ENCODE peak calls at places on chromosomes 13 and 19, in seven cellular contexts. I, G, U, H, E, Z and R are unnamed samples.

GRCh38 chr19:11479470-11480080 is 1.3 kb downstream of the ELAVL3 start:
- DNase-seq in I (no peak), G (peak), U (peak), H (no peak), E (no peak), Z (no peak), R (peak)

GRCh38 chr13:109778102-109778542 is 8.3 kb downstream of the IRS2 start:
- DNase-seq in I (no peak), G (no peak), U (no peak), H (peak), E (no peak), Z (no peak), R (no peak)

GRCh38 chr19:5156231-5156986 is 184.2 kb downstream of the PTPRS start:
- DNase-seq in I (no peak), G (no peak), U (no peak), H (no peak), E (no peak), Z (no peak), R (peak)

GRCh38 chr19:15563325-15563794 is 51.7 kb upstream of the CYP4F8 start:
- DNase-seq in I (no peak), G (peak), U (no peak), H (no peak), E (no peak), Z (no peak), R (no peak)

GRCh38 chr19:40836754-40837429 is 13.4 kb downstream of the CYP2A6 start:
- DNase-seq in I (no peak), G (no peak), U (no peak), H (no peak), E (no peak), Z (no peak), R (no peak)

GRCh38 chr13:19596960-19597361 is 35.6 kb upstream of the TPTE2 start:
- DNase-seq in I (no peak), G (peak), U (no peak), H (peak), E (peak), Z (no peak), R (no peak)

GRCh38 chr19:51803965-51804364 is 9.0 kb downstream of the FPR3 start:
- DNase-seq in I (no peak), G (peak), U (no peak), H (no peak), E (no peak), Z (no peak), R (no peak)

GRCh38 chr13:33284916-33285315 is 639 bp downstream of the STARD13 start:
- DNase-seq in I (no peak), G (peak), U (no peak), H (no peak), E (no peak), Z (no peak), R (peak)

GRCh38 chr13:40221460-40222201 is 444.8 kb downstream of the FOXO1 start:
- DNase-seq in I (no peak), G (peak), U (no peak), H (no peak), E (no peak), Z (no peak), R (no peak)

GRCh38 chr13:33355470-33355869 is 69.9 kb upstream of the STARD13 start:
- DNase-seq in I (no peak), G (peak), U (no peak), H (peak), E (no peak), Z (no peak), R (no peak)

GRCh38 chr13:62697702-62698101 is 1282.1 kb upstream of the PCDH20 start:
- DNase-seq in I (no peak), G (no peak), U (no peak), H (no peak), E (no peak), Z (no peak), R (peak)

GRCh38 chr13:23771966-23772365 is 117.2 kb downstream of the MIPEP start:
- DNase-seq in I (no peak), G (no peak), U (no peak), H (no peak), E (no peak), Z (no peak), R (no peak)

GRCh38 chr13:41130356-41130755 is 2.2 kb downstream of the KBTBD6 start:
- DNase-seq in I (no peak), G (no peak), U (no peak), H (peak), E (no peak), Z (no peak), R (no peak)

GRCh38 chr13:32585625-32586021 is 629 bp upstream of the PDS5B start:
- DNase-seq in I (no peak), G (no peak), U (no peak), H (no peak), E (no peak), Z (no peak), R (no peak)

GRCh38 chr13:68025604-68026003 is 795.5 kb upstream of the PCDH9 start:
- DNase-seq in I (no peak), G (no peak), U (no peak), H (no peak), E (no peak), Z (no peak), R (no peak)

GRCh38 chr13:99386911-99387788 is 80.0 kb upstream of the GPR183 start:
- DNase-seq in I (peak), G (peak), U (no peak), H (no peak), E (peak), Z (no peak), R (no peak)

GRCh38 chr19:48396010-48396870 is 2.8 kb downstream of the GRIN2D start:
- DNase-seq in I (no peak), G (no peak), U (no peak), H (no peak), E (no peak), Z (no peak), R (peak)

GRCh38 chr19:44723952-44724319 is 24.6 kb upstream of the BCL3 start:
- DNase-seq in I (peak), G (peak), U (peak), H (peak), E (peak), Z (peak), R (peak)

GRCh38 chr19:18586311-18586710 is 2.3 kb upstream of the REX1BD start:
- DNase-seq in I (no peak), G (no peak), U (no peak), H (no peak), E (no peak), Z (no peak), R (no peak)

GRCh38 chr13:108276060-108276459 is 6.5 kb downstream of the TNFSF13B start:
- DNase-seq in I (no peak), G (peak), U (no peak), H (no peak), E (no peak), Z (no peak), R (no peak)

GRCh38 chr19:30719189-30719990 is 347.2 kb downstream of the ZNF536 start:
- DNase-seq in I (no peak), G (peak), U (no peak), H (no peak), E (no peak), Z (no peak), R (peak)

GRCh38 chr19:7426986-7427385 is 61.8 kb downstream of the PEX11G start:
- DNase-seq in I (no peak), G (no peak), U (no peak), H (no peak), E (no peak), Z (no peak), R (no peak)

GRCh38 chr13:72782717-72783116 is 784 bp downstream of the PIBF1 start:
- DNase-seq in I (no peak), G (peak), U (no peak), H (peak), E (no peak), Z (no peak), R (peak)

GRCh38 chr19:38853214-38853613 is 3.4 kb upstream of the HNRNPL start:
- DNase-seq in I (no peak), G (no peak), U (no peak), H (no peak), E (no peak), Z (no peak), R (no peak)

GRCh38 chr19:32373614-32374295 is 28.3 kb downstream of the ZNF507 start:
- DNase-seq in I (peak), G (peak), U (no peak), H (peak), E (peak), Z (peak), R (no peak)

GRCh38 chr19:2323707-2324106 is 4.7 kb downstream of the LSM7 start:
- DNase-seq in I (no peak), G (no peak), U (no peak), H (no peak), E (no peak), Z (no peak), R (no peak)

GRCh38 chr19:640606-641170 is 1.0 kb downstream of the FGF22 start:
- DNase-seq in I (no peak), G (no peak), U (no peak), H (no peak), E (no peak), Z (no peak), R (no peak)

GRCh38 chr13:97976551-97977375 is 23.3 kb downstream of the IPO5 start:
- DNase-seq in I (peak), G (no peak), U (no peak), H (no peak), E (no peak), Z (no peak), R (peak)

GRCh38 chr13:44165895-44166496 is 207.6 kb upstream of the SERP2 start:
- DNase-seq in I (no peak), G (no peak), U (no peak), H (no peak), E (no peak), Z (no peak), R (no peak)

GRCh38 chr19:591099-591958 is 1.6 kb downstream of the HCN2 start:
- DNase-seq in I (no peak), G (peak), U (no peak), H (no peak), E (no peak), Z (no peak), R (peak)

GRCh38 chr19:56015756-56016155 is 29.2 kb downstream of the NLRP5 start:
- DNase-seq in I (no peak), G (no peak), U (no peak), H (no peak), E (no peak), Z (no peak), R (no peak)

GRCh38 chr13:72651196-72651595 is 76.2 kb downstream of the MZT1 start:
- DNase-seq in I (no peak), G (no peak), U (no peak), H (no peak), E (peak), Z (no peak), R (peak)

GRCh38 chr13:49527123-49527522 is 31.4 kb downstream of the PHF11 start:
- DNase-seq in I (no peak), G (no peak), U (peak), H (no peak), E (no peak), Z (no peak), R (no peak)